ENCODE peak calls at places on chromosomes 6 and 20, in six cellular contexts. One of them, this sample, is unnamed.

GRCh38 chr20:10902836-10903410 is 229.1 kb upstream of the JAG1 start:
- DNase-seq in mucosa of descending colon: no peak
- DNase-seq in A549: no peak
- DNase-seq in heart right ventricle: no peak
- DNase-seq in cardiac muscle cell: no peak
- DNase-seq in HepG2: no peak
- DNase-seq in this sample: no peak

GRCh38 chr6:130955755-130956154 is 107.3 kb downstream of the EPB41L2 start:
- DNase-seq in mucosa of descending colon: no peak
- DNase-seq in A549: no peak
- DNase-seq in heart right ventricle: no peak
- DNase-seq in cardiac muscle cell: no peak
- DNase-seq in HepG2: no peak
- DNase-seq in this sample: no peak

GRCh38 chr6:35236223-35236622 is 22.5 kb downstream of the SCUBE3 start:
- DNase-seq in mucosa of descending colon: no peak
- DNase-seq in A549: no peak
- DNase-seq in heart right ventricle: no peak
- DNase-seq in cardiac muscle cell: no peak
- DNase-seq in HepG2: no peak
- DNase-seq in this sample: no peak

GRCh38 chr6:155154158-155154830 is 109.5 kb upstream of the CLDN20 start:
- DNase-seq in mucosa of descending colon: no peak
- DNase-seq in A549: no peak
- DNase-seq in heart right ventricle: no peak
- DNase-seq in cardiac muscle cell: no peak
- DNase-seq in HepG2: peak; percentile 30
- DNase-seq in this sample: no peak

GRCh38 chr6:110217255-110217654 is 37.0 kb downstream of the CDC40 start:
- DNase-seq in mucosa of descending colon: no peak
- DNase-seq in A549: no peak
- DNase-seq in heart right ventricle: no peak
- DNase-seq in cardiac muscle cell: no peak
- DNase-seq in HepG2: no peak
- DNase-seq in this sample: no peak

GRCh38 chr20:56222945-56223344 is 25.6 kb upstream of the MC3R start:
- DNase-seq in mucosa of descending colon: peak; percentile 52
- DNase-seq in A549: no peak
- DNase-seq in heart right ventricle: no peak
- DNase-seq in cardiac muscle cell: no peak
- DNase-seq in HepG2: no peak
- DNase-seq in this sample: no peak

GRCh38 chr6:125668071-125668470 is 81.4 kb upstream of the HEY2 start:
- DNase-seq in mucosa of descending colon: no peak
- DNase-seq in A549: no peak
- DNase-seq in heart right ventricle: no peak
- DNase-seq in cardiac muscle cell: no peak
- DNase-seq in HepG2: no peak
- DNase-seq in this sample: no peak

GRCh38 chr6:136463796-136464542 is 86.3 kb downstream of the MAP7 start:
- DNase-seq in mucosa of descending colon: no peak
- DNase-seq in A549: no peak
- DNase-seq in heart right ventricle: no peak
- DNase-seq in cardiac muscle cell: no peak
- DNase-seq in HepG2: no peak
- DNase-seq in this sample: no peak

GRCh38 chr20:3093861-3094361 is 9.4 kb upstream of the AVP start:
- DNase-seq in mucosa of descending colon: no peak
- DNase-seq in A549: no peak
- DNase-seq in heart right ventricle: no peak
- DNase-seq in cardiac muscle cell: no peak
- DNase-seq in HepG2: no peak
- DNase-seq in this sample: peak; percentile 88

GRCh38 chr6:47483853-47484546 is 6.4 kb downstream of the CD2AP start:
- DNase-seq in mucosa of descending colon: no peak
- DNase-seq in A549: no peak
- DNase-seq in heart right ventricle: no peak
- DNase-seq in cardiac muscle cell: no peak
- DNase-seq in HepG2: peak; percentile 31
- DNase-seq in this sample: no peak

GRCh38 chr6:89597988-89598387 is 40.6 kb downstream of the LYRM2 start:
- DNase-seq in mucosa of descending colon: no peak
- DNase-seq in A549: peak; percentile 17
- DNase-seq in heart right ventricle: no peak
- DNase-seq in cardiac muscle cell: no peak
- DNase-seq in HepG2: peak; percentile 64
- DNase-seq in this sample: peak; percentile 32

GRCh38 chr6:7919871-7920270 is 9.3 kb upstream of the TXNDC5 start:
- DNase-seq in mucosa of descending colon: no peak
- DNase-seq in A549: no peak
- DNase-seq in heart right ventricle: no peak
- DNase-seq in cardiac muscle cell: no peak
- DNase-seq in HepG2: peak; percentile 36
- DNase-seq in this sample: no peak

GRCh38 chr6:33124947-33125346 is 49.2 kb downstream of the HLA-DPB1 start:
- DNase-seq in mucosa of descending colon: no peak
- DNase-seq in A549: no peak
- DNase-seq in heart right ventricle: no peak
- DNase-seq in cardiac muscle cell: no peak
- DNase-seq in HepG2: no peak
- DNase-seq in this sample: no peak

GRCh38 chr6:83853178-83853967 is at the start of gene RIPPLY2:
- DNase-seq in mucosa of descending colon: no peak
- DNase-seq in A549: no peak
- DNase-seq in heart right ventricle: no peak
- DNase-seq in cardiac muscle cell: peak; percentile 64
- DNase-seq in HepG2: no peak
- DNase-seq in this sample: no peak

GRCh38 chr6:31920803-31921202 is 6.7 kb upstream of the C2 start:
- DNase-seq in mucosa of descending colon: no peak
- DNase-seq in A549: no peak
- DNase-seq in heart right ventricle: no peak
- DNase-seq in cardiac muscle cell: no peak
- DNase-seq in HepG2: no peak
- DNase-seq in this sample: no peak

GRCh38 chr6:20141931-20142330 is 70.3 kb downstream of the MBOAT1 start:
- DNase-seq in mucosa of descending colon: no peak
- DNase-seq in A549: no peak
- DNase-seq in heart right ventricle: no peak
- DNase-seq in cardiac muscle cell: no peak
- DNase-seq in HepG2: no peak
- DNase-seq in this sample: no peak

GRCh38 chr20:42051935-42052334 is 433.8 kb upstream of the CHD6 start:
- DNase-seq in mucosa of descending colon: no peak
- DNase-seq in A549: no peak
- DNase-seq in heart right ventricle: no peak
- DNase-seq in cardiac muscle cell: no peak
- DNase-seq in HepG2: no peak
- DNase-seq in this sample: no peak

GRCh38 chr20:40666336-40666735 is 22.7 kb downstream of the MAFB start:
- DNase-seq in mucosa of descending colon: no peak
- DNase-seq in A549: no peak
- DNase-seq in heart right ventricle: no peak
- DNase-seq in cardiac muscle cell: no peak
- DNase-seq in HepG2: no peak
- DNase-seq in this sample: no peak

GRCh38 chr20:37534401-37535157 is 6.9 kb upstream of the BLCAP start:
- DNase-seq in mucosa of descending colon: peak; percentile 93
- DNase-seq in A549: peak; percentile 38
- DNase-seq in heart right ventricle: peak; percentile 64
- DNase-seq in cardiac muscle cell: peak; percentile 85
- DNase-seq in HepG2: peak; percentile 83
- DNase-seq in this sample: peak; percentile 76

DNA sequence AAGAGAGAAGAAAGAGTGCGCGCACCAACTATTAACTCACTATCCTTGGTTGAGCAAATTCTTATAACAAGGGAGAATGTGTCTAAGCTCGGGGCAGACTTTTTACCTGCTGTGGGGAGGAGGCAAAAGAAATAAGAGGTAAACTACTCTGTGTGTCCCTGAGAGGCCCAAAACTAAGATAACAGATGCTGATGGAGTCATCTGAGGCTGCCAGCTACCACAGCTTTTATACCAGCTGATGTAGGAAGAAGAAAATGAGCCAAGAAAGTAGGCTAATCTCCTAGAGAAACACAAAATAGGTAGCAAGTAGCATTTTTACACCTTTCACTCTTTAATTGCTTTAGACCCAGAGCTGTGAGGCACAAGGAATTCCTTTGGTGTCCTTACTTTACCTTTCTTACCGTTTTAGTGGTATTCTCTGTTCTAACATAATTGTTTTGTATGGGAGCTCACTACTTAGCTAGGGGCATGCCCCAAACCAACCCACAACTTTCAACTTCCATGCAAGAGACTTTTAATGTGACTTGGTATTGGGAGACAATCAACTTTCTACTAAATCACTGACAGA is 27.8 kb upstream of the PIM1 start:
- DNase-seq in mucosa of descending colon: no peak
- DNase-seq in A549: no peak
- DNase-seq in heart right ventricle: no peak
- DNase-seq in cardiac muscle cell: no peak
- DNase-seq in HepG2: no peak
- DNase-seq in this sample: no peak
- H3K4me3 ChIP-seq in mucosa of descending colon: no peak overlapping the region
- H3K4me3 ChIP-seq in A549: no peak overlapping the region
- H3K4me3 ChIP-seq in heart right ventricle: no peak overlapping the region
- H3K4me3 ChIP-seq in cardiac muscle cell: no peak overlapping the region
- H3K4me3 ChIP-seq in HepG2: no peak overlapping the region
- H3K4me3 ChIP-seq in this sample: no peak overlapping the region

GRCh38 chr20:47568837-47569410 is 67.2 kb downstream of the NCOA3 start:
- DNase-seq in mucosa of descending colon: no peak
- DNase-seq in A549: no peak
- DNase-seq in heart right ventricle: no peak
- DNase-seq in cardiac muscle cell: no peak
- DNase-seq in HepG2: no peak
- DNase-seq in this sample: no peak

GRCh38 chr20:47566269-47566668 is 64.6 kb downstream of the NCOA3 start:
- DNase-seq in mucosa of descending colon: no peak
- DNase-seq in A549: no peak
- DNase-seq in heart right ventricle: no peak
- DNase-seq in cardiac muscle cell: no peak
- DNase-seq in HepG2: no peak
- DNase-seq in this sample: no peak

GRCh38 chr20:47571426-47571825 is 69.7 kb downstream of the NCOA3 start:
- DNase-seq in mucosa of descending colon: no peak
- DNase-seq in A549: no peak
- DNase-seq in heart right ventricle: no peak
- DNase-seq in cardiac muscle cell: no peak
- DNase-seq in HepG2: no peak
- DNase-seq in this sample: no peak

GRCh38 chr20:47572105-47572729 is 70.5 kb downstream of the NCOA3 start:
- DNase-seq in mucosa of descending colon: no peak
- DNase-seq in A549: no peak
- DNase-seq in heart right ventricle: no peak
- DNase-seq in cardiac muscle cell: no peak
- DNase-seq in HepG2: no peak
- DNase-seq in this sample: no peak

DNA sequence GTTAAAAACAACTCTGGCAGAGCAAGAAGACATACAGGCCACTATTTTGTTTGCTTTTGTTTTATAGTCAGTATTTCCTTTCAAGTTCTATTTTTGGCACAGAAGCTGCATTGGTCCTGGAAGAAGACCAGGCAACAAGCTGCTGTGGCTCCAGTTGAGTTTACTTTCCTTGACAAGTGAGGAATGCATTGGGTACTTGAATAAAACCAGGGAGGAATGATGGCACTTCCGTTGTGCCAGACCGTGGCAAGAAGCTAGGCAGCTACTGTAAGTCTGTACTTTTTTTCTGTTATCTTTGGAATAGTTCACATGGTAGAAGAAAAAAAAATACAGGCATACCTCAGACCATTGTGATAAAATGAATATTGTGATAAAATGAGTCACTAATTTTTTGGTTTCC is 66.3 kb downstream of the NCOA3 start:
- DNase-seq in mucosa of descending colon: peak; percentile 46
- DNase-seq in A549: no peak
- DNase-seq in heart right ventricle: peak; percentile 52
- DNase-seq in cardiac muscle cell: peak; percentile 62
- DNase-seq in HepG2: peak; percentile 32
- DNase-seq in this sample: no peak
- H3K4me3 ChIP-seq in mucosa of descending colon: no peak overlapping the region
- H3K4me3 ChIP-seq in A549: no peak overlapping the region
- H3K4me3 ChIP-seq in heart right ventricle: no peak overlapping the region
- H3K4me3 ChIP-seq in cardiac muscle cell: no peak overlapping the region
- H3K4me3 ChIP-seq in HepG2: no peak overlapping the region
- H3K4me3 ChIP-seq in this sample: no peak overlapping the region

DNA sequence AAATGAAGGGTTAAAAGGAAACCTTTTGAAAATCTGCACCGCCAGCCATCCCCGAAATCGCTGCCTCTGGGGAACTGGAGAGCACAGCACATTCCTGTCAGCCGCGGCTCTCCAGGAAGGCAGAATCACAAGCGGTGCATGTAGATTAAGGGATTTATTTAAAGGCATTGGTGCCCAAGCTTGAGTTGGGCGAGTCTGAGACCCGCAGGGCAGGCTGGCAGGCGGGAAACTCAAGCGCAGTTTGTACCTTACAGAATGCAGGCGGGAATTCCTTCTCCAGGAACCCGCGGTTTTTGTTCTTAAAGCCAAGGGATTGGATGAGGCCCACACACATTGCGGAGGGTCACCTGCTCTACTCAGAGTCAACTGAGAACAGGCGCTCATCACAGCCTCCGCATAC is 10.8 kb downstream of the GPR31 start:
- DNase-seq in mucosa of descending colon: no peak
- DNase-seq in A549: no peak
- DNase-seq in heart right ventricle: no peak
- DNase-seq in cardiac muscle cell: peak; percentile 47
- DNase-seq in HepG2: no peak
- DNase-seq in this sample: no peak
- H3K4me3 ChIP-seq in mucosa of descending colon: no peak overlapping the region
- H3K4me3 ChIP-seq in A549: no peak overlapping the region
- H3K4me3 ChIP-seq in heart right ventricle: no peak overlapping the region
- H3K4me3 ChIP-seq in cardiac muscle cell: no peak overlapping the region
- H3K4me3 ChIP-seq in HepG2: no peak overlapping the region
- H3K4me3 ChIP-seq in this sample: no peak overlapping the region

DNA sequence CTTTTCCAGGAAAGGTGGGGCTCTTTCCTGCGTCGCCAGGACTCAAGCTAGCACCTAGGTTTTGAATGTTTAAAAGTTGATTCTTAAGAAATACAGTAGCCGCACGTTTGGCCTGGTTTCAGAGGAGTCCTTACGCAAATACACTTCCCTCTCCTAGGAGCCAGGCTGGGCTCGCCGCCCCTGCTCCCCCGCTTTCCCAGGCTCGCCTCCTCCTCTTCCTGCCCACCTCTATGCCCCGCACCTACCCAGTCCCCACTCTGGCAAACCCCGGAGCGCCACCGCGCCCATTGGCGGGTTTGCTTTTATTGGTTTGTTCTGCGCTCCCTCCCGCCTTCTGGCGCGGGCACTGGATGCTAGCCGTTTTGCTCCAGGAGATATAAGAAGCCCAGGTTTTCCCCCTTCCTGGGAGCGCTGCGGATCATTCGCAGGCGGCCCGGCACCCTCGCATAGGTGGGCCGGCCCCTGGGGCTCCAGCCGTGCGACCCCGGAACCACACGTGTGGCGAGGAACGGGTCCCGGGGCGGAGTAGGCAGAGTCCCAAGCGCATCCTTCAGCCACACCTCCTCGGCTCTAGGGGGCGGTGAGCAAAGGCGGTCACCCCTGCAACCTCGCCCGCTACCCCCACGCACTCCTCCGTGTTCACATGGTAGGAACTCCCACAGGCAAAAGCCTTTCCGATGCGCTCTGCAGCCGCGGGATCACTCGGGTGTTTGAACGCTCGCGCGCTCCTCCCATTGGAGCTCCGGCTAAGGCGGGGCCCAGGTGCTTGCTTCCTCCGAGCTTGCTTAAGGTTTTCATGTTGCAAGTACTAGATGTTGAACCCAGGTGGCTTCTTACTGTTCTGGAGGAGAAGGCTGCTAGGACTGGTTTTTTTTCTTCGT is 119.0 kb downstream of the RTN4IP1 start:
- DNase-seq in mucosa of descending colon: peak; percentile 89
- DNase-seq in A549: peak; percentile 52
- DNase-seq in heart right ventricle: peak; percentile 28
- DNase-seq in cardiac muscle cell: peak; percentile 42
- DNase-seq in HepG2: peak; percentile 40
- DNase-seq in this sample: peak; percentile 95
- H3K4me3 ChIP-seq in mucosa of descending colon: no peak overlapping the region
- H3K4me3 ChIP-seq in A549: peak overlapping the region; percentile 70
- H3K4me3 ChIP-seq in heart right ventricle: peak overlapping the region; percentile 37
- H3K4me3 ChIP-seq in cardiac muscle cell: peak overlapping the region; percentile 24
- H3K4me3 ChIP-seq in HepG2: peak overlapping the region; percentile 67
- H3K4me3 ChIP-seq in this sample: peak overlapping the region; percentile 62